ENCODE peak calls at places on chromosome 20, in eight cellular contexts. M, W, N, B, S, Q, J and O are unnamed samples.

GRCh38 chr20:9441948-9442347 is 72.4 kb upstream of the LAMP5 start:
- DNase-seq in M (no peak), W (no peak), N (no peak), B (no peak), S (no peak), Q (no peak), J (no peak), O (no peak)

GRCh38 chr20:56689852-56690485 is 60.9 kb downstream of the TFAP2C start:
- DNase-seq in M (peak; percentile 29), W (no peak), N (no peak), B (peak; percentile 3), S (no peak), Q (no peak), J (no peak), O (no peak)

GRCh38 chr20:14925286-14925685 is 587.9 kb upstream of the FLRT3 start:
- DNase-seq in M (no peak), W (no peak), N (no peak), B (peak; percentile 43), S (no peak), Q (no peak), J (no peak), O (no peak)

GRCh38 chr20:1934578-1935573 is 39.7 kb downstream of the SIRPA start:
- DNase-seq in M (peak; percentile 73), W (no peak), N (peak; percentile 46), B (peak; percentile 59), S (no peak), Q (no peak), J (no peak), O (no peak)

GRCh38 chr20:57563522-57563921 is 2.6 kb downstream of the PCK1 start:
- DNase-seq in M (no peak), W (no peak), N (no peak), B (no peak), S (no peak), Q (no peak), J (no peak), O (no peak)

GRCh38 chr20:17227669-17228623 is 1.1 kb downstream of the PCSK2 start:
- DNase-seq in M (peak; percentile 5), W (no peak), N (no peak), B (no peak), S (no peak), Q (no peak), J (no peak), O (no peak)

GRCh38 chr20:49283703-49284625 is 6.1 kb upstream of the ZNFX1 start:
- DNase-seq in M (no peak), W (no peak), N (no peak), B (no peak), S (no peak), Q (no peak), J (no peak), O (no peak)

GRCh38 chr20:10739575-10739974 is 65.8 kb upstream of the JAG1 start:
- DNase-seq in M (peak; percentile 32), W (no peak), N (no peak), B (no peak), S (no peak), Q (no peak), J (no peak), O (no peak)

GRCh38 chr20:51437182-51437923 is 105.2 kb downstream of the NFATC2 start:
- DNase-seq in M (no peak), W (no peak), N (no peak), B (no peak), S (no peak), Q (no peak), J (no peak), O (no peak)

GRCh38 chr20:44153636-44154043 is 33.3 kb downstream of the JPH2 start:
- DNase-seq in M (peak; percentile 64), W (no peak), N (no peak), B (no peak), S (no peak), Q (no peak), J (no peak), O (no peak)

GRCh38 chr20:956330-956951 is 40.3 kb upstream of the ANGPT4 start:
- DNase-seq in M (peak; percentile 84), W (peak; percentile 34), N (peak; percentile 89), B (peak; percentile 24), S (peak; percentile 24), Q (peak; percentile 57), J (peak; percentile 46), O (no peak)

GRCh38 chr20:25301357-25301920 is 53.6 kb downstream of the PYGB start:
- DNase-seq in M (no peak), W (no peak), N (no peak), B (no peak), S (no peak), Q (no peak), J (no peak), O (no peak)